ENCODE peak calls at places on chromosomes 6 and 20, in five cellular contexts. One of them, this sample, is unnamed.

GRCh38 chr20:63693975-63694595 is 2.4 kb upstream of the TNFRSF6B start:
- DNase-seq in K562: no peak
- DNase-seq in GM12878: no peak
- DNase-seq in SK-N-SH: peak
- DNase-seq in H1: no peak
- DNase-seq in this sample: no peak

GRCh38 chr20:19893356-19893755 is 123.8 kb upstream of the NAA20 start:
- DNase-seq in K562: no peak
- DNase-seq in GM12878: no peak
- DNase-seq in SK-N-SH: no peak
- DNase-seq in H1: no peak
- DNase-seq in this sample: no peak

GRCh38 chr6:67538032-67538431 is 1097.0 kb upstream of the ADGRB3 start:
- DNase-seq in K562: no peak
- DNase-seq in GM12878: no peak
- DNase-seq in SK-N-SH: no peak
- DNase-seq in H1: no peak
- DNase-seq in this sample: no peak

GRCh38 chr20:11076434-11076833 is 402.6 kb upstream of the JAG1 start:
- DNase-seq in K562: no peak
- DNase-seq in GM12878: no peak
- DNase-seq in SK-N-SH: peak
- DNase-seq in H1: no peak
- DNase-seq in this sample: no peak

GRCh38 chr20:19794941-19795340 is 36.9 kb downstream of the RIN2 start:
- DNase-seq in K562: no peak
- DNase-seq in GM12878: no peak
- DNase-seq in SK-N-SH: no peak
- DNase-seq in H1: no peak
- DNase-seq in this sample: no peak

GRCh38 chr6:133254552-133255228 is 13.5 kb downstream of the EYA4 start:
- DNase-seq in K562: no peak
- DNase-seq in GM12878: no peak
- DNase-seq in SK-N-SH: no peak
- DNase-seq in H1: no peak
- DNase-seq in this sample: no peak

GRCh38 chr6:36463686-36464085 is 20.9 kb downstream of the KCTD20 start:
- DNase-seq in K562: no peak
- DNase-seq in GM12878: no peak
- DNase-seq in SK-N-SH: no peak
- DNase-seq in H1: no peak
- DNase-seq in this sample: no peak

GRCh38 chr6:65064844-65065243 is 642.2 kb downstream of the EYS start:
- DNase-seq in K562: no peak
- DNase-seq in GM12878: no peak
- DNase-seq in SK-N-SH: no peak
- DNase-seq in H1: no peak
- DNase-seq in this sample: no peak

GRCh38 chr6:111403388-111403787 is 79.6 kb downstream of the REV3L start:
- DNase-seq in K562: no peak
- DNase-seq in GM12878: no peak
- DNase-seq in SK-N-SH: no peak
- DNase-seq in H1: no peak
- DNase-seq in this sample: no peak

GRCh38 chr6:106692112-106692822 is 62.9 kb downstream of the QRSL1 start:
- DNase-seq in K562: no peak
- DNase-seq in GM12878: no peak
- DNase-seq in SK-N-SH: no peak
- DNase-seq in H1: peak
- DNase-seq in this sample: no peak

GRCh38 chr6:40950986-40951730 is 87.9 kb downstream of the UNC5CL start:
- DNase-seq in K562: no peak
- DNase-seq in GM12878: no peak
- DNase-seq in SK-N-SH: peak
- DNase-seq in H1: no peak
- DNase-seq in this sample: no peak

GRCh38 chr6:71080151-71080550 is 123.3 kb upstream of the B3GAT2 start:
- DNase-seq in K562: no peak
- DNase-seq in GM12878: no peak
- DNase-seq in SK-N-SH: no peak
- DNase-seq in H1: no peak
- DNase-seq in this sample: no peak

GRCh38 chr6:73580247-73581149 is 59.7 kb upstream of the EEF1A1 start:
- DNase-seq in K562: peak
- DNase-seq in GM12878: peak
- DNase-seq in SK-N-SH: peak
- DNase-seq in H1: peak
- DNase-seq in this sample: peak

GRCh38 chr20:50548396-50548795 is 38.2 kb downstream of the PTPN1 start:
- DNase-seq in K562: no peak
- DNase-seq in GM12878: no peak
- DNase-seq in SK-N-SH: no peak
- DNase-seq in H1: no peak
- DNase-seq in this sample: no peak

GRCh38 chr20:21105429-21106170 is 558 bp downstream of the LINC00237 start:
- DNase-seq in K562: no peak
- DNase-seq in GM12878: no peak
- DNase-seq in SK-N-SH: peak
- DNase-seq in H1: no peak
- DNase-seq in this sample: no peak

GRCh38 chr20:32672982-32673727 is 586 bp downstream of the C20orf203 start:
- DNase-seq in K562: no peak
- DNase-seq in GM12878: no peak
- DNase-seq in SK-N-SH: no peak
- DNase-seq in H1: no peak
- DNase-seq in this sample: no peak

GRCh38 chr6:139029470-139030210 is 1.1 kb downstream of the ABRACL start:
- DNase-seq in K562: peak
- DNase-seq in GM12878: no peak
- DNase-seq in SK-N-SH: no peak
- DNase-seq in H1: no peak
- DNase-seq in this sample: no peak

GRCh38 chr20:18057106-18057993 is at the start of gene OVOL2:
- DNase-seq in K562: no peak
- DNase-seq in GM12878: no peak
- DNase-seq in SK-N-SH: peak
- DNase-seq in H1: no peak
- DNase-seq in this sample: no peak

GRCh38 chr20:58215116-58215515 is 13.3 kb downstream of the ANKRD60 start:
- DNase-seq in K562: no peak
- DNase-seq in GM12878: no peak
- DNase-seq in SK-N-SH: no peak
- DNase-seq in H1: no peak
- DNase-seq in this sample: no peak
- TF ChIP-seq RFX5 in K562: no peak
- TF ChIP-seq RFX5 in GM12878: no peak
- TF ChIP-seq RFX5 in SK-N-SH: no peak
- TF ChIP-seq RFX5 in H1: no peak
- TF ChIP-seq RFX5 in this sample: no peak

GRCh38 chr20:44038681-44039123 is 124.0 kb downstream of the TOX2 start:
- DNase-seq in K562: no peak
- DNase-seq in GM12878: no peak
- DNase-seq in SK-N-SH: peak
- DNase-seq in H1: no peak
- DNase-seq in this sample: no peak
- TF ChIP-seq SIN3A in K562: no peak
- TF ChIP-seq SIN3A in GM12878: no peak
- TF ChIP-seq SIN3A in SK-N-SH: no peak
- TF ChIP-seq SIN3A in H1: no peak
- TF ChIP-seq SIN3A in this sample: no peak

GRCh38 chr6:21666200-21666671 is 72.7 kb downstream of the SOX4 start:
- DNase-seq in K562: no peak
- DNase-seq in GM12878: no peak
- DNase-seq in SK-N-SH: peak
- DNase-seq in H1: no peak
- DNase-seq in this sample: no peak
- H3K4me3 ChIP-seq in K562: no peak
- H3K4me3 ChIP-seq in GM12878: peak
- H3K4me3 ChIP-seq in SK-N-SH: peak
- H3K4me3 ChIP-seq in H1: peak
- H3K4me3 ChIP-seq in this sample: no peak

DNA sequence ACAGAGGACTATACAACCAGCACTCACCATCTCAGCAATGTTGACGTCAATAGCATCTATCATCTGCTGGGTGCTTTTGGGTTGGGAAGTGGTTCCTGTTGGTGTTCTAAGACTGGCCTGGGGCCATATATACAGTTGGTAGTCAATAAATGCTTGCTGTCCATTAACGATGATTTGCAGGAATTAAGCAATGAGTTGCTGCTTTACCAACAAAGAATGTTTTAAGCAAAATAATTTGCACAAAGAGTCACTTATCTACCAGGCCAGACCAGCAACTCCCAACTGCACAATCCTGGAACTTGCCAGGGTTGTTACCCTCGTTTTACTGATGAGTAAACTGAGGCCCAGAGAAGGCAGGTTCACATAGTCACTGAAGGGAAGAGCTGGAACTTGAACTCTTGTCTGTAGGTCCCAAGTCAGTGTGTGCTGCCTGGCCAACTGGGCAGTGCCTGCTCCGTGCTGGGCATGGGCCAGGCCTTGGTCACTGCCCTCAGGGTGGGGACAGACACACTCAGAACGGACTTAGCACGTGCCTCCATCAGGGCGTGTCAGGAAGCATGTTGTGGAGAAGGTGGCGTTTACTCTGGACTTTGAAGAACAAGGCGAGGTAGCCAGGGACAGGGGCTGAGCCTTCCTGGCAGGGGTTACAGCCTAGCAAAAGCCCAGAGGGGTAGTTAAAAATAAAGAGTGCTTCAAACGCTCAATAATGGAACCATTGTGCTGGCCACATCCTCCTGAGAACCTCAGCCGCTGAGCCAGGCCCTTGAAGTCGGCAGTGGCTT is 2.5 kb upstream of the SRC start:
- DNase-seq in K562: no peak
- DNase-seq in GM12878: no peak
- DNase-seq in SK-N-SH: no peak
- DNase-seq in H1: no peak
- DNase-seq in this sample: peak
- TF ChIP-seq RFX5 in K562: no peak
- TF ChIP-seq RFX5 in GM12878: no peak
- TF ChIP-seq RFX5 in SK-N-SH: no peak
- TF ChIP-seq RFX5 in H1: no peak
- TF ChIP-seq RFX5 in this sample: no peak

GRCh38 chr6:113560376-113560775 is 296.8 kb upstream of the MARCKS start:
- DNase-seq in K562: no peak
- DNase-seq in GM12878: no peak
- DNase-seq in SK-N-SH: no peak
- DNase-seq in H1: no peak
- DNase-seq in this sample: no peak

GRCh38 chr6:113565306-113565705 is 291.8 kb upstream of the MARCKS start:
- DNase-seq in K562: no peak
- DNase-seq in GM12878: no peak
- DNase-seq in SK-N-SH: no peak
- DNase-seq in H1: no peak
- DNase-seq in this sample: no peak

GRCh38 chr6:113560908-113561307 is 296.2 kb upstream of the MARCKS start:
- DNase-seq in K562: no peak
- DNase-seq in GM12878: no peak
- DNase-seq in SK-N-SH: no peak
- DNase-seq in H1: no peak
- DNase-seq in this sample: no peak

GRCh38 chr6:113562248-113562647 is 294.9 kb upstream of the MARCKS start:
- DNase-seq in K562: no peak
- DNase-seq in GM12878: no peak
- DNase-seq in SK-N-SH: no peak
- DNase-seq in H1: no peak
- DNase-seq in this sample: no peak

DNA sequence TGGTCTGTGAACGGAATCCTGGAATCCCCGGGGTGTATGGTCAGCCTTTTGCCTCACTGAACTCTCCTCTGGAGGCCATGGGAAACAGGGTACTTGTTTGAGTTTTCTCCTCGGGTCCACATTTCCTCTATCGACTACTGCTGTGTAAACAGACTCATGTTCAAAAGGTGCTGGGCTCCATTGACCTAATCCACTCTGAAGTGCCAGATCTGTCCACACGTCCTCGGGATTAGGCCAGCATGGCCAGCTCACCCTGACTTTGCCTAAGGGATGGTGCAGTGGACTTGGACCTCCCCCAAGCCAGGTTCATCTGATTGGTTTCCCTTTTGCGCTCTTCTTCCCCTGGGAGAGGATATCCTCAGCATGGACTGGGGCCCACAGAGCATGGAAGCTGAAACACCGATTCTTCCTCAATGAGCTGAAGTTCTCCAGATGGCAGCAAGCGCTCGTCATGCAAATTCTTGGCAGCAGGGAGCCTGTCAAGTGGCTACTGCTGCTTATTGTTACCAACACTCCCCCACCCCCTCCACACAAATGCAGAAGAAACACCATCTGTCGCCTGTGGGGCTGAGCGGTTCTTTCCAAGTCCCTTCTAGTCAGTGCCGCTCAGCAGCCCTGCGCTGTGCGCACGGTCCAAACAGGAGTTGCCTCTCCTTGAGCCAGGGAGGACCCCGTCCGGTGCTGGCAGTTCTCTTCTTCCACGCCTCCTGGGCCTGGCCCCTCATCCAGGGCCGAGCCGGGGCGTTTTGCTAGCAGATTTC is 292.6 kb upstream of the MARCKS start:
- DNase-seq in K562: no peak
- DNase-seq in GM12878: no peak
- DNase-seq in SK-N-SH: peak
- DNase-seq in H1: peak
- DNase-seq in this sample: peak
- TF ChIP-seq SIN3A in K562: no peak
- TF ChIP-seq SIN3A in GM12878: no peak
- TF ChIP-seq SIN3A in SK-N-SH: peak
- TF ChIP-seq SIN3A in H1: no peak
- TF ChIP-seq SIN3A in this sample: no peak

GRCh38 chr6:148273962-148274752 is 68.5 kb upstream of the SASH1 start:
- DNase-seq in K562: no peak
- DNase-seq in GM12878: no peak
- DNase-seq in SK-N-SH: no peak
- DNase-seq in H1: no peak
- DNase-seq in this sample: no peak

GRCh38 chr6:148272084-148272483 is 70.6 kb upstream of the SASH1 start:
- DNase-seq in K562: no peak
- DNase-seq in GM12878: no peak
- DNase-seq in SK-N-SH: no peak
- DNase-seq in H1: no peak
- DNase-seq in this sample: no peak

GRCh38 chr6:148274809-148275208 is 67.8 kb upstream of the SASH1 start:
- DNase-seq in K562: no peak
- DNase-seq in GM12878: no peak
- DNase-seq in SK-N-SH: no peak
- DNase-seq in H1: no peak
- DNase-seq in this sample: no peak

GRCh38 chr6:148269386-148269785 is 73.3 kb upstream of the SASH1 start:
- DNase-seq in K562: no peak
- DNase-seq in GM12878: no peak
- DNase-seq in SK-N-SH: no peak
- DNase-seq in H1: no peak
- DNase-seq in this sample: no peak

GRCh38 chr6:148272597-148272996 is 70.0 kb upstream of the SASH1 start:
- DNase-seq in K562: no peak
- DNase-seq in GM12878: no peak
- DNase-seq in SK-N-SH: no peak
- DNase-seq in H1: no peak
- DNase-seq in this sample: no peak
- H3K4me3 ChIP-seq in K562: no peak
- H3K4me3 ChIP-seq in GM12878: no peak
- H3K4me3 ChIP-seq in SK-N-SH: peak
- H3K4me3 ChIP-seq in H1: no peak
- H3K4me3 ChIP-seq in this sample: no peak